ENCODE peak calls at places on chromosome 1, in four cellular contexts. F is adipocyte, H is DND-41, M is Calu3. Q is an unnamed sample.

GRCh38 chr1:1240822-1241587 is 5.5 kb downstream of the C1QTNF12 start:
- DNase-seq in H (no peak), F (no peak), M (no peak), Q (no peak)

GRCh38 chr1:20496241-20496661 is 10.2 kb upstream of the CAMK2N1 start:
- DNase-seq in F (no peak), M (peak), H (no peak), Q (no peak)

GRCh38 chr1:41342774-41343355 is 18.4 kb upstream of the FOXO6 start:
- DNase-seq in H (no peak), F (no peak), M (no peak), Q (no peak)

GRCh38 chr1:87880098-87880746 is 551.5 kb downstream of the LMO4 start:
- DNase-seq in F (no peak), H (no peak), M (no peak), Q (no peak)

GRCh38 chr1:198604973-198605372 is 33.9 kb upstream of the PTPRC start:
- DNase-seq in M (no peak), F (no peak), H (no peak), Q (no peak)

GRCh38 chr1:33014464-33015170 is 22.1 kb downstream of the AK2 start:
- DNase-seq in M (no peak), F (no peak), H (no peak), Q (no peak)

GRCh38 chr1:119952496-119952895 is 56.2 kb upstream of the ADAM30 start:
- DNase-seq in F (no peak), M (no peak), H (no peak), Q (no peak)

GRCh38 chr1:228465571-228466146 is 21.5 kb upstream of the RNF187 start:
- DNase-seq in H (no peak), M (no peak), F (no peak), Q (no peak)

GRCh38 chr1:84877592-84877991 is 15.4 kb downstream of the LPAR3 start:
- DNase-seq in H (no peak), F (peak), M (no peak), Q (no peak)

GRCh38 chr1:25810341-25811299 is 9.1 kb upstream of the MTFR1L start:
- DNase-seq in M (peak), H (peak), F (peak), Q (peak)

GRCh38 chr1:36836196-36836883 is 198.0 kb downstream of the GRIK3 start:
- DNase-seq in M (no peak), H (no peak), F (no peak), Q (no peak)

GRCh38 chr1:36148821-36149236 is 457 bp downstream of the TRAPPC3 start:
- DNase-seq in M (no peak), H (no peak), F (no peak), Q (no peak)

GRCh38 chr1:93446837-93447451 is 974 bp upstream of the FNBP1L start:
- DNase-seq in F (peak), M (peak), H (no peak), Q (peak)

GRCh38 chr1:70038025-70038424 is 167.4 kb downstream of the LRRC40 start:
- DNase-seq in H (no peak), M (no peak), F (peak), Q (no peak)

GRCh38 chr1:151989131-151989868 is 4.4 kb downstream of the S100A10 start:
- DNase-seq in M (peak), H (no peak), F (peak), Q (peak)

GRCh38 chr1:183431840-183432547 is 13.8 kb upstream of the NMNAT2 start:
- DNase-seq in M (no peak), H (no peak), F (no peak), Q (no peak)

GRCh38 chr1:16204634-16205332 is 7.7 kb downstream of the ARHGEF19 start:
- DNase-seq in M (peak), H (peak), F (no peak), Q (peak)

GRCh38 chr1:189678779-189679178 is 798.9 kb downstream of the BRINP3 start:
- DNase-seq in H (no peak), M (no peak), F (no peak), Q (no peak)

GRCh38 chr1:53483656-53484055 is 24.5 kb downstream of the DMRTB1 start:
- DNase-seq in F (no peak), H (no peak), M (no peak), Q (no peak)

GRCh38 chr1:61173118-61173517 is 90.8 kb downstream of the NFIA start:
- DNase-seq in H (no peak), M (no peak), F (no peak), Q (no peak)

GRCh38 chr1:101136739-101137138 is 100.1 kb upstream of the S1PR1 start:
- DNase-seq in F (no peak), H (no peak), M (no peak), Q (no peak)

GRCh38 chr1:94851571-94851970 is 31.4 kb downstream of the SLC44A3 start:
- DNase-seq in F (no peak), M (no peak), H (no peak), Q (no peak)

GRCh38 chr1:2237773-2238172 is 9.7 kb downstream of the SKI start:
- DNase-seq in H (no peak), M (no peak), F (no peak), Q (no peak)

GRCh38 chr1:85550784-85551516 is 29.6 kb upstream of the CCN1 start:
- DNase-seq in M (no peak), F (peak), H (no peak), Q (peak)

GRCh38 chr1:6200188-6200809 is 904 bp upstream of the RPL22 start:
- DNase-seq in M (no peak), F (no peak), H (no peak), Q (no peak)

Q was measured in hepatocyte.